ENCODE peak calls at places on chromosomes 11 and 22, in nine cellular contexts. P is HCEC 1CT; U is K562; B is activated CD4-positive, alpha-beta T cell treated with anti-CD3 and anti-CD28 coated beads for 24 hours; W is small intestine; M is T follicular helper cell; I is substantia nigra; Q is HS-5; A is CD4-positive, alpha-beta memory T cell. K is an unnamed sample.

GRCh38 chr22:46352691-46353386 is 17.3 kb downstream of the TRMU start:
- DNase-seq in P (no peak), U (no peak), B (no peak), W (peak), M (no peak), I (no peak), Q (no peak), A (no peak), K (no peak)

GRCh38 chr22:39234867-39235687 is 9.7 kb downstream of the PDGFB start:
- DNase-seq in P (no peak), U (no peak), B (no peak), W (peak), M (no peak), I (no peak), Q (no peak), A (no peak), K (no peak)

GRCh38 chr11:5701184-5701583 is 11.6 kb downstream of the TRIM22 start:
- DNase-seq in P (no peak), U (no peak), B (no peak), W (no peak), M (no peak), I (no peak), Q (no peak), A (no peak), K (no peak)

GRCh38 chr11:66638177-66639065 is at the start of gene RBM4:
- DNase-seq in P (peak), U (peak), B (peak), W (peak), M (peak), I (peak), Q (peak), A (peak), K (peak)

GRCh38 chr22:25919452-25919851 is 177.5 kb downstream of the MYO18B start:
- DNase-seq in P (no peak), U (no peak), B (no peak), W (no peak), M (no peak), I (no peak), Q (no peak), A (no peak), K (no peak)

GRCh38 chr11:134014502-134014901 is 54.4 kb upstream of the JAM3 start:
- DNase-seq in P (peak), U (peak), B (no peak), W (no peak), M (no peak), I (no peak), Q (no peak), A (no peak), K (no peak)

GRCh38 chr11:36268337-36268931 is 20.8 kb downstream of the COMMD9 start:
- DNase-seq in P (no peak), U (no peak), B (no peak), W (no peak), M (no peak), I (no peak), Q (no peak), A (no peak), K (no peak)

GRCh38 chr22:36334838-36335603 is 52.7 kb downstream of the MYH9 start:
- DNase-seq in P (peak), U (peak), B (no peak), W (no peak), M (peak), I (peak), Q (no peak), A (no peak), K (peak)

GRCh38 chr22:48940988-48941902 is 886.4 kb downstream of the BRD1 start:
- DNase-seq in P (no peak), U (no peak), B (no peak), W (no peak), M (no peak), I (no peak), Q (no peak), A (no peak), K (no peak)

GRCh38 chr22:46149493-46149997 is 781 bp upstream of the PPARA start:
- DNase-seq in P (no peak), U (no peak), B (no peak), W (peak), M (peak), I (peak), Q (no peak), A (no peak), K (peak)

GRCh38 chr11:66603072-66603471 is 10.1 kb downstream of the CCS start:
- DNase-seq in P (no peak), U (no peak), B (no peak), W (no peak), M (no peak), I (no peak), Q (no peak), A (no peak), K (no peak)

GRCh38 chr11:65906602-65907001 is 6.4 kb upstream of the FOSL1 start:
- DNase-seq in P (no peak), U (peak), B (no peak), W (no peak), M (no peak), I (no peak), Q (no peak), A (no peak), K (no peak)

GRCh38 chr11:46291441-46292143 is 14.1 kb downstream of the CREB3L1 start:
- DNase-seq in P (peak), U (no peak), B (no peak), W (no peak), M (no peak), I (no peak), Q (peak), A (no peak), K (no peak)

GRCh38 chr11:118928870-118929495 is 3.3 kb upstream of the BCL9L start:
- DNase-seq in P (peak), U (peak), B (no peak), W (peak), M (no peak), I (peak), Q (no peak), A (no peak), K (no peak)

GRCh38 chr11:117870176-117870952 is 6.1 kb downstream of the FXYD6 start:
- DNase-seq in P (no peak), U (no peak), B (no peak), W (no peak), M (no peak), I (peak), Q (no peak), A (no peak), K (no peak)

GRCh38 chr11:64253481-64253880 is 2.2 kb downstream of the PLCB3 start:
- DNase-seq in P (no peak), U (no peak), B (no peak), W (no peak), M (no peak), I (peak), Q (no peak), A (no peak), K (no peak)

GRCh38 chr22:45871721-45872120 is 105.2 kb downstream of the WNT7B start:
- DNase-seq in P (no peak), U (no peak), B (no peak), W (no peak), M (no peak), I (no peak), Q (no peak), A (no peak), K (no peak)